ENCODE peak calls at places on chromosome X, in seven cellular contexts. E, L, J, H, I, Z and K are unnamed samples.
A peak's percentile ranks its signal among the peaks of the same experiment; 100 is the strongest.

GRCh38 chrX:24890677-24891076 is 125.1 kb downstream of the ARX start:
- DNase-seq in L (no peak), E (no peak), H (no peak), Z (no peak), I (no peak), J (no peak), K (no peak)

GRCh38 chrX:53930513-53931380 is 113.5 kb downstream of the PHF8 start:
- DNase-seq in E (no peak), H (no peak), J (no peak), Z (peak; percentile 68), L (no peak), I (peak; percentile 77), K (no peak)

GRCh38 chrX:110588164-110588563 is 207.5 kb downstream of the CHRDL1 start:
- DNase-seq in E (no peak), I (no peak), L (no peak), Z (no peak), H (no peak), J (no peak), K (no peak)

GRCh38 chrX:118215346-118215745 is 98.7 kb upstream of the KLHL13 start:
- DNase-seq in I (no peak), Z (peak; percentile 9), J (no peak), H (no peak), L (no peak), E (no peak), K (no peak)

GRCh38 chrX:39477438-39478120 is 620.2 kb downstream of the BCOR start:
- DNase-seq in E (no peak), I (no peak), H (peak; percentile 15), L (no peak), J (peak; percentile 31), Z (peak; percentile 27), K (peak; percentile 82)

GRCh38 chrX:39905475-39905889 is 192.3 kb downstream of the BCOR start:
- DNase-seq in E (no peak), Z (peak; percentile 30), H (no peak), I (peak; percentile 11), L (no peak), J (peak; percentile 31), K (no peak)

GRCh38 chrX:3271485-3272186 is 74.8 kb downstream of the MXRA5 start:
- DNase-seq in E (no peak), Z (peak; percentile 96), J (no peak), I (peak; percentile 67), H (no peak), L (no peak), K (no peak)

GRCh38 chrX:150575415-150575814 is 7.0 kb downstream of the MTM1 start:
- DNase-seq in Z (peak; percentile 45), J (no peak), H (no peak), I (peak; percentile 49), L (no peak), E (no peak), K (no peak)

GRCh38 chrX:74922922-74923321 is 2.3 kb downstream of the NEXMIF start:
- DNase-seq in E (no peak), H (no peak), I (no peak), L (peak; percentile 78), Z (no peak), J (no peak), K (no peak)

GRCh38 chrX:16772460-16772859 is 13.8 kb upstream of the TXLNG start:
- DNase-seq in E (no peak), J (no peak), Z (no peak), I (no peak), H (no peak), L (no peak), K (no peak)

GRCh38 chrX:111498538-111499103 is 12.8 kb upstream of the SERTM2 start:
- DNase-seq in H (no peak), E (no peak), J (no peak), L (no peak), I (no peak), Z (no peak), K (no peak)

GRCh38 chrX:141832247-141832646 is 5.9 kb upstream of the MAGEC3 start:
- DNase-seq in L (no peak), E (no peak), Z (no peak), H (no peak), J (no peak), I (no peak), K (no peak)

GRCh38 chrX:53320543-53321215 is 39.3 kb upstream of the IQSEC2 start:
- DNase-seq in H (no peak), J (peak; percentile 30), I (no peak), E (no peak), L (no peak), Z (no peak), K (no peak)

GRCh38 chrX:74446876-74447275 is 25.6 kb downstream of the SLC16A2 start:
- DNase-seq in I (no peak), Z (no peak), L (no peak), J (no peak), E (no peak), H (no peak), K (no peak)

GRCh38 chrX:128517691-128518090 is 465.5 kb upstream of the ACTRT1 start:
- DNase-seq in J (no peak), H (no peak), I (no peak), Z (no peak), L (no peak), E (no peak), K (peak; percentile 29)

GRCh38 chrX:69079278-69079677 is 86.0 kb downstream of the PJA1 start:
- DNase-seq in J (no peak), Z (no peak), I (peak; percentile 28), E (no peak), H (no peak), L (no peak), K (no peak)

GRCh38 chrX:150035531-150035930 is 97.2 kb upstream of the EOLA2 start:
- DNase-seq in J (no peak), L (no peak), E (no peak), Z (peak; percentile 30), I (no peak), H (no peak), K (no peak)

GRCh38 chrX:1584237-1585011 is 7.0 kb upstream of the AKAP17A start:
- DNase-seq in L (no peak), I (no peak), H (no peak), J (no peak), Z (no peak), E (no peak), K (no peak)

GRCh38 chrX:11190745-11191510 is 79.8 kb downstream of the HCCS start:
- DNase-seq in Z (no peak), I (no peak), E (no peak), J (no peak), L (peak; percentile 81), H (no peak), K (no peak)

GRCh38 chrX:14030248-14030592 is 528 bp upstream of the GEMIN8 start:
- DNase-seq in I (peak; percentile 54), E (no peak), J (no peak), H (no peak), Z (peak; percentile 57), L (no peak), K (no peak)

GRCh38 chrX:39705299-39705698 is 392.5 kb downstream of the BCOR start:
- DNase-seq in I (peak; percentile 91), J (peak; percentile 84), E (peak; percentile 41), Z (peak; percentile 89), H (no peak), L (no peak), K (peak; percentile 82)

GRCh38 chrX:31092476-31092875 is 20.6 kb upstream of the FTHL17 start:
- DNase-seq in H (no peak), E (no peak), Z (peak; percentile 3), I (no peak), L (no peak), J (no peak), K (no peak)

GRCh38 chrX:39688576-39689373 is 409.0 kb downstream of the BCOR start:
- DNase-seq in J (peak; percentile 64), Z (peak; percentile 51), H (peak; percentile 59), E (no peak), L (peak; percentile 52), I (peak; percentile 24), K (peak; percentile 87)

GRCh38 chrX:84108589-84108988 is 79.4 kb downstream of the RPS6KA6 start:
- DNase-seq in I (no peak), L (no peak), E (no peak), Z (no peak), H (no peak), J (no peak), K (no peak)

GRCh38 chrX:154855256-154855655 is 20.8 kb upstream of the SMIM9 start:
- DNase-seq in E (no peak), L (no peak), Z (peak; percentile 20), H (no peak), I (peak; percentile 58), J (no peak), K (no peak)

DNA sequence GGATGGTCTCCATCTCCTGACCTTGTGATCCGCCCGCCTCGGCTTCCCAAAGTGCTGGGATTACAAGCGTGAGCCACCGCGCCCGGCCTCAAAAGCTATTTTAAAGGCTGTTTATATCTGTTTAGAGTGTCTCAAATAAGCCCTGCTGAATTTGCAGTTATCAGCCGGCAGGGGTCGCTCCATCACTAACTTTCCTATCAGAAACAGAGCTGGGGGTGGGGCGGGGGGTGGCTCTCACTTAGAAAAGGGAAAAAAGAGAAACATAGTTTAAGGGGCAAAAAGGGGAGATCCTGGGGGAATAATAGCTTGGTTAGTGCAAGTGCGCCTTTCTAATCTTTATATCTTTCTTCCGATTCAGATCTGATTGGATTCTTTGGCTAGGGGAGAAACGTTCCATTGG is 450.7 kb downstream of the UBE2NL start:
- DNase-seq in I (no peak), H (no peak), E (no peak), Z (no peak), L (no peak), J (no peak), K (no peak)
- TF ChIP-seq CTCF in I (no peak), H (peak; percentile 13), E (no peak), Z (no peak), L (peak; percentile 33), J (no peak), K (no peak)

GRCh38 chrX:8868906-8869305 is 67.7 kb upstream of the FAM9A start:
- DNase-seq in Z (peak; percentile 29), H (no peak), E (no peak), L (no peak), I (peak; percentile 23), J (no peak), K (no peak)
- TF ChIP-seq CTCF in Z (peak; percentile 9), H (no peak), E (peak; percentile 41), L (peak; percentile 12), I (no peak), J (peak; percentile 37), K (no peak)

GRCh38 chrX:133852837-133853236 is 132.6 kb downstream of the GPC3 start:
- DNase-seq in Z (no peak), I (no peak), E (no peak), L (no peak), J (no peak), H (no peak), K (no peak)
- TF ChIP-seq CTCF in Z (no peak), I (no peak), E (no peak), L (no peak), J (peak; percentile 10), H (peak; percentile 24), K (no peak)

GRCh38 chrX:139931646-139932076 is 1.2 kb downstream of the ATP11C start:
- DNase-seq in L (no peak), Z (no peak), J (no peak), I (peak; percentile 24), E (no peak), H (peak; percentile 25), K (no peak)

GRCh38 chrX:139932077-139932900 is 564 bp downstream of the ATP11C start:
- DNase-seq in L (peak; percentile 43), H (peak; percentile 61), Z (peak; percentile 36), E (no peak), J (peak; percentile 69), I (no peak), K (peak; percentile 88)

GRCh38 chrX:139933904-139934303 is 1.1 kb upstream of the ATP11C start:
- DNase-seq in Z (no peak), H (no peak), I (no peak), J (no peak), E (no peak), L (no peak), K (no peak)

GRCh38 chrX:139930923-139931645 is 1.8 kb downstream of the ATP11C start:
- DNase-seq in E (no peak), I (peak; percentile 24), J (peak; percentile 35), L (peak; percentile 22), Z (peak; percentile 10), H (peak; percentile 10), K (no peak)

GRCh38 chrX:139932901-139933796 is at the start of gene ATP11C:
- DNase-seq in J (peak; percentile 84), H (peak; percentile 80), Z (peak; percentile 81), I (peak; percentile 87), E (no peak), L (peak; percentile 75), K (peak; percentile 95)
- TF ChIP-seq CTCF in J (peak; percentile 23), H (no peak), Z (no peak), I (no peak), E (no peak), L (no peak), K (no peak)